ENCODE peak calls at places on chromosomes 3 and 15, in seven cellular contexts. V is A673; W is HCT116; B is CD8-positive, alpha-beta memory T cell; Y is K562; M is sigmoid colon; G is IMR-90. L is an unnamed sample.

GRCh38 chr3:44903314-44903713 is 28.9 kb downstream of the TGM4 start:
- DNase-seq in V (no peak), W (no peak), B (no peak), Y (no peak), M (no peak), G (no peak), L (no peak)

GRCh38 chr15:29568840-29569532 is 253.3 kb downstream of the TJP1 start:
- DNase-seq in V (peak; percentile 40), W (peak; percentile 38), B (no peak), Y (no peak), M (no peak), G (no peak), L (no peak)

GRCh38 chr3:34218706-34219105 is 420.3 kb downstream of the PDCD6IP start:
- DNase-seq in V (peak; percentile 60), W (no peak), B (no peak), Y (no peak), M (no peak), G (no peak), L (no peak)

GRCh38 chr15:99331366-99331765 is 80.1 kb downstream of the LRRC28 start:
- DNase-seq in V (no peak), W (no peak), B (no peak), Y (no peak), M (no peak), G (no peak), L (no peak)

GRCh38 chr3:194773666-194774455 is 88.2 kb downstream of the FAM43A start:
- DNase-seq in V (no peak), W (no peak), B (no peak), Y (no peak), M (peak; percentile 56), G (no peak), L (no peak)

GRCh38 chr3:197802505-197803459 is 11.7 kb downstream of the LRCH3 start:
- DNase-seq in V (peak; percentile 30), W (no peak), B (no peak), Y (no peak), M (no peak), G (no peak), L (no peak)

GRCh38 chr3:69110941-69111546 is 11.4 kb downstream of the LMOD3 start:
- DNase-seq in V (no peak), W (no peak), B (no peak), Y (no peak), M (no peak), G (no peak), L (no peak)

GRCh38 chr3:138459619-138460535 is 25.5 kb downstream of the ESYT3 start:
- DNase-seq in V (no peak), W (no peak), B (no peak), Y (no peak), M (no peak), G (no peak), L (no peak)

GRCh38 chr3:153599685-153600084 is 437.7 kb downstream of the RAP2B start:
- DNase-seq in V (no peak), W (peak; percentile 54), B (no peak), Y (no peak), M (no peak), G (peak; percentile 88), L (no peak)

GRCh38 chr15:39657181-39657580 is 76.3 kb downstream of the THBS1 start:
- DNase-seq in V (no peak), W (no peak), B (no peak), Y (no peak), M (no peak), G (no peak), L (no peak)

GRCh38 chr15:24957691-24958090 is 2.9 kb downstream of the SNRPN start:
- DNase-seq in V (no peak), W (no peak), B (no peak), Y (no peak), M (no peak), G (no peak), L (no peak)

GRCh38 chr3:29514912-29515311 is 234.0 kb downstream of the RBMS3 start:
- DNase-seq in V (no peak), W (no peak), B (no peak), Y (no peak), M (no peak), G (no peak), L (no peak)

GRCh38 chr3:40858364-40859115 is 333.8 kb downstream of the ZNF621 start:
- DNase-seq in V (no peak), W (no peak), B (no peak), Y (no peak), M (no peak), G (no peak), L (no peak)

GRCh38 chr3:195777975-195778374 is 33.8 kb downstream of the MUC4 start:
- DNase-seq in V (no peak), W (no peak), B (no peak), Y (no peak), M (peak; percentile 42), G (no peak), L (peak; percentile 42)

GRCh38 chr3:125107861-125108567 is 52.2 kb upstream of the HEG1 start:
- DNase-seq in V (peak; percentile 42), W (no peak), B (no peak), Y (no peak), M (no peak), G (peak; percentile 95), L (no peak)

GRCh38 chr3:30962493-30962892 is 68.0 kb upstream of the GADL1 start:
- DNase-seq in V (no peak), W (no peak), B (no peak), Y (no peak), M (no peak), G (no peak), L (no peak)

GRCh38 chr3:29693863-29694262 is 413.0 kb downstream of the RBMS3 start:
- DNase-seq in V (peak; percentile 82), W (peak; percentile 7), B (no peak), Y (no peak), M (no peak), G (peak; percentile 87), L (no peak)

GRCh38 chr3:47294392-47294791 is 11.6 kb downstream of the KLHL18 start:
- DNase-seq in V (no peak), W (no peak), B (no peak), Y (no peak), M (no peak), G (no peak), L (no peak)
- H3K4me1 ChIP-seq in V (no peaks in the 10 kb centered on the region), W (no peaks in the 10 kb centered on the region), B (peaks cover 11% of the 10 kb centered on the region), Y (peaks cover 4% of the 10 kb centered on the region), M (peaks cover 14% of the 10 kb centered on the region), G (peaks cover 3% of the 10 kb centered on the region), L (peaks cover 5% of the 10 kb centered on the region)

DNA sequence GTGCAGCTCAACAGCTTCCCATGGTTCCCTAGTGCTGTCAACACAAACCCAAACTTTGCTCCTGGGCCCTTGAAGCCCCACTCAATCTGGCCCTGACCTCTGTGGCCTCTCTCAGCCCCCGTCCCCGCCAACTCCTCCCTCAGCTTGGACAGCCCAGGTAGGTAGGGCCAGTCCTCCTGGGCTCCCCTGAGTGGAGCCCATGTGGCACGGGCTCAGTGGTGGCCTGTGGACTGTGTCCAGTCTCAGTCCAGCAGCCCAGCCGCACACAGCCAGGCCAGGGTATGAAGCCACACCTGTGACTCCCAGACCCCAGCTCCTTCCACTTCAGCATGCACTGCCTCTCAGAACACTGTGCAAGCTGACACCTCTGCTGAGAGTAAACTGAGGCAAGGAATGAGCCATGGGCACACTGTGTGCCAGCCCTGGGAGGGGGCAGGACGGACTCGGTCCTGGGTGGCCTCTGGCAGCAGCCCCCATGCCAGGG is 11.5 kb downstream of the PLXND1 start:
- DNase-seq in V (no peak), W (no peak), B (no peak), Y (no peak), M (no peak), G (no peak), L (no peak)
- H3K4me3 ChIP-seq in V (no peak overlapping the region), W (no peak overlapping the region), B (no peak overlapping the region), Y (no peak overlapping the region), M (no peak overlapping the region), G (no peak overlapping the region), L (no peak overlapping the region)

GRCh38 chr15:89444241-89444797 is 52.1 kb downstream of the RHCG start:
- DNase-seq in V (no peak), W (no peak), B (no peak), Y (no peak), M (no peak), G (no peak), L (no peak)

GRCh38 chr15:89445553-89445952 is 50.8 kb downstream of the RHCG start:
- DNase-seq in V (no peak), W (no peak), B (no peak), Y (no peak), M (no peak), G (no peak), L (no peak)

GRCh38 chr15:89442671-89443307 is 53.6 kb downstream of the RHCG start:
- DNase-seq in V (peak; percentile 80), W (peak; percentile 44), B (no peak), Y (peak; percentile 81), M (no peak), G (peak; percentile 8), L (no peak)

GRCh38 chr15:89446260-89446891 is 50.0 kb downstream of the RHCG start:
- DNase-seq in V (no peak), W (no peak), B (no peak), Y (no peak), M (no peak), G (no peak), L (no peak)

GRCh38 chr15:89444855-89445254 is 51.5 kb downstream of the RHCG start:
- DNase-seq in V (no peak), W (no peak), B (no peak), Y (no peak), M (no peak), G (no peak), L (no peak)
- H3K4me1 ChIP-seq in V (peaks cover 7% of the 10 kb centered on the region), W (peaks cover 2% of the 10 kb centered on the region), B (no peaks in the 10 kb centered on the region), Y (peaks cover 7% of the 10 kb centered on the region), M (peaks cover 9% of the 10 kb centered on the region), G (no peaks in the 10 kb centered on the region), L (no peaks in the 10 kb centered on the region)

GRCh38 chr15:52113246-52113645 is 671 bp upstream of the BCL2L10 start:
- DNase-seq in V (no peak), W (no peak), B (no peak), Y (no peak), M (no peak), G (no peak), L (no peak)

GRCh38 chr15:52114256-52114655 is 1.7 kb upstream of the BCL2L10 start:
- DNase-seq in V (no peak), W (no peak), B (no peak), Y (no peak), M (no peak), G (no peak), L (no peak)

GRCh38 chr15:52111517-52112202 is 915 bp downstream of the BCL2L10 start:
- DNase-seq in V (no peak), W (no peak), B (no peak), Y (no peak), M (no peak), G (no peak), L (no peak)

GRCh38 chr15:52113708-52114107 is 1.1 kb upstream of the BCL2L10 start:
- DNase-seq in V (no peak), W (no peak), B (no peak), Y (no peak), M (no peak), G (no peak), L (no peak)

DNA sequence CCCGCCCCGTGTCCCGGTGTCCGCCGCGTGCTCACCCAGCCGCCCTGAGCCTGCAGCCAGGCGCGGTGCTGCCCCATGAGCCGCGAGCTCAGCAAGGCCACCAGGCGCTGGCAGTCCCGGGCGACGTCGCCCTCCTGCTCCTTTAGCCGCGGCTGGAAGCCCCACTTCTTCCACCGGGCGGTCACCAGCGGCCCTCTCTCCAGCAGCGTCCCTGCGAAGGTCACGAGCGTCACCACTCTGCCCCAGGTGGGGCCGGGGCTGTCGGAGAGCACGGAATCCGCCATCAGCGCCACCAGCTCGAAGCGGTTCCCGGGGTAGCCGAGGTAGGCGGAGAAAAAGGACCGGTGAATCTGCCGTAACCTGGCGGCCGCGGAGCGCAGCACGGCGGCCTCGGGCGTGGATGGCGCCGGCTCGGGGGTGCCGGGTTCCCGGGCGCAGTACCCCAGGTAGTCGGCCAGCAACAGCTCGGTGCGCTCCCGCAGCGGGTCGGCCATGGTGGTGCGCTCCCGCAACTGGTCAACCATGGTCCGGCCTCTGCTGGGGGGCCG is 298 bp downstream of the BCL2L10 start:
- DNase-seq in V (no peak), W (no peak), B (peak; percentile 45), Y (no peak), M (no peak), G (no peak), L (peak; percentile 79)
- H3K4me3 ChIP-seq in V (peak overlapping the region; percentile 35), W (no peak overlapping the region), B (peak overlapping the region; percentile 39), Y (no peak overlapping the region), M (peak overlapping the region; percentile 43), G (peak overlapping the region; percentile 36), L (no peak overlapping the region)